ENCODE peak calls at places on chromosomes 1 and 21, in ten cellular contexts. B is CD8-positive, alpha-beta memory T cell; C is fibroblast of lung; G is neural progenitor cell; N is CD8-positive, alpha-beta T cell; Z is foreskin keratinocyte; Y is stomach; U is tibial nerve; L is WERI-Rb-1; D is suprapubic skin. J is an unnamed sample.
A peak's percentile ranks its signal among the peaks of the same experiment; 100 is the strongest.

GRCh38 chr1:241551759-241552638 is 19.8 kb downstream of the KMO start:
- DNase-seq in B (no peak), C (no peak), G (no peak), N (peak; percentile 29), Z (no peak), Y (no peak), U (peak; percentile 43), L (no peak), D (no peak), J (no peak)

GRCh38 chr1:183635112-183635605 is 424 bp downstream of the ARPC5 start:
- DNase-seq in B (peak; percentile 17), C (no peak), G (no peak), N (peak; percentile 19), Z (no peak), Y (peak; percentile 49), U (no peak), L (no peak), D (peak; percentile 81), J (peak; percentile 77)

GRCh38 chr1:15740833-15741182 is 1.5 kb upstream of the TMEM82 start:
- DNase-seq in B (no peak), C (no peak), G (peak; percentile 49), N (no peak), Z (no peak), Y (no peak), U (no peak), L (no peak), D (no peak), J (no peak)

GRCh38 chr21:39137248-39138186 is 45.7 kb downstream of the PSMG1 start:
- DNase-seq in B (no peak), C (peak; percentile 24), G (peak; percentile 33), N (no peak), Z (no peak), Y (no peak), U (no peak), L (no peak), D (no peak), J (no peak)

GRCh38 chr21:15400905-15401304 is 328.9 kb upstream of the USP25 start:
- DNase-seq in B (no peak), C (no peak), G (no peak), N (no peak), Z (no peak), Y (no peak), U (no peak), L (no peak), D (no peak), J (no peak)

GRCh38 chr1:24126023-24126671 is 14.2 kb upstream of the MYOM3 start:
- DNase-seq in B (no peak), C (no peak), G (no peak), N (no peak), Z (no peak), Y (no peak), U (no peak), L (no peak), D (no peak), J (no peak)

GRCh38 chr1:110756506-110756905 is 81.8 kb upstream of the KCNA3 start:
- DNase-seq in B (no peak), C (peak; percentile 10), G (no peak), N (no peak), Z (no peak), Y (no peak), U (no peak), L (peak; percentile 38), D (no peak), J (no peak)

GRCh38 chr21:26007911-26008579 is 162.5 kb downstream of the APP start:
- DNase-seq in B (no peak), C (peak; percentile 74), G (no peak), N (no peak), Z (no peak), Y (no peak), U (no peak), L (no peak), D (no peak), J (no peak)

GRCh38 chr1:213984387-213985180 is 3.2 kb upstream of the PROX1 start:
- DNase-seq in B (no peak), C (no peak), G (peak; percentile 80), N (no peak), Z (no peak), Y (no peak), U (no peak), L (no peak), D (no peak), J (no peak)

GRCh38 chr1:210085359-210085758 is 147.2 kb upstream of the SERTAD4 start:
- DNase-seq in B (no peak), C (no peak), G (no peak), N (no peak), Z (no peak), Y (no peak), U (no peak), L (no peak), D (no peak), J (no peak)

GRCh38 chr1:6727535-6727934 is 25.9 kb upstream of the DNAJC11 start:
- DNase-seq in B (peak; percentile 31), C (peak; percentile 64), G (peak; percentile 82), N (peak; percentile 57), Z (no peak), Y (peak; percentile 53), U (peak; percentile 48), L (peak; percentile 61), D (no peak), J (peak; percentile 74)

GRCh38 chr1:170599033-170599432 is 64.9 kb upstream of the PRRX1 start:
- DNase-seq in B (no peak), C (no peak), G (no peak), N (no peak), Z (no peak), Y (no peak), U (no peak), L (no peak), D (no peak), J (no peak)

GRCh38 chr1:6157528-6158174 is 22.5 kb downstream of the CHD5 start:
- DNase-seq in B (no peak), C (no peak), G (no peak), N (no peak), Z (peak; percentile 88), Y (no peak), U (no peak), L (no peak), D (no peak), J (no peak)

GRCh38 chr1:167095368-167095767 is 1.5 kb downstream of the STYXL2 start:
- DNase-seq in B (no peak), C (peak; percentile 34), G (no peak), N (no peak), Z (peak; percentile 76), Y (no peak), U (no peak), L (no peak), D (no peak), J (no peak)

GRCh38 chr1:173509797-173510196 is 32.7 kb downstream of the PRDX6 start:
- DNase-seq in B (no peak), C (no peak), G (no peak), N (no peak), Z (no peak), Y (no peak), U (no peak), L (no peak), D (no peak), J (no peak)

GRCh38 chr1:77014396-77014795 is 147.1 kb downstream of the ST6GALNAC5 start:
- DNase-seq in B (no peak), C (no peak), G (no peak), N (no peak), Z (no peak), Y (no peak), U (no peak), L (peak; percentile 77), D (no peak), J (no peak)

GRCh38 chr1:84855168-84855567 is 37.8 kb downstream of the LPAR3 start:
- DNase-seq in B (no peak), C (peak; percentile 66), G (no peak), N (no peak), Z (no peak), Y (no peak), U (no peak), L (no peak), D (no peak), J (no peak)
- H3K27ac ChIP-seq in B (no peak overlapping the region), C (peak overlapping the region; percentile 19), G (no peak overlapping the region), N (no peak overlapping the region), Z (peak overlapping the region; percentile 22), Y (no peak overlapping the region), U (no peak overlapping the region), L (no peak overlapping the region), D (no peak overlapping the region), J (no peak overlapping the region)

GRCh38 chr1:114369930-114370329 is 141.1 kb downstream of the TRIM33 start:
- DNase-seq in B (no peak), C (peak; percentile 24), G (no peak), N (no peak), Z (no peak), Y (no peak), U (no peak), L (no peak), D (no peak), J (no peak)
- H3K27ac ChIP-seq in B (no peak overlapping the region), C (no peak overlapping the region), G (no peak overlapping the region), N (no peak overlapping the region), Z (no peak overlapping the region), Y (no peak overlapping the region), U (peak overlapping the region; percentile 84), L (no peak overlapping the region), D (no peak overlapping the region), J (peak overlapping the region; percentile 83)

DNA sequence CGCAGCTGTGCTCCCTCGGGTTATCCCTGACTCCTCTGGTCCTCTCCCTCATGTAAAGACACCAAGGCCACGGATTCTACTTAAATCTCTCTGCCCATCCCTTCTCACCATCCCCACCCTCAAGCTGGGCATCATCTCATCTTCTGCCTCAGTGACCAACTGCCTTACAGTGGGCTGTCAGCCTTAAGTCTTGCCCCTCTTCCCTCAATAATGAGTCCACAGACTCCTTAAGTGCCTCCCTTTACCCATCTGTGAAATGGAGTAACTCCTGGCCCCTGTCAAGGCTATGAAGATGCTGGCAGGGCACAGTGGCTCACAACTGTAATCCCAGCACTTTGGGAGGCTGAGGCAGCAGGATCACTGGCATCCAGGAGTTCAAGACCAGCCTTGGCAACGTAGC is 12.1 kb downstream of the SH3BGRL3 start:
- DNase-seq in B (no peak), C (no peak), G (no peak), N (no peak), Z (no peak), Y (no peak), U (no peak), L (no peak), D (no peak), J (no peak)
- H3K27ac ChIP-seq in B (peak overlapping the region; percentile 29), C (no peak overlapping the region), G (no peak overlapping the region), N (peak overlapping the region; percentile 83), Z (no peak overlapping the region), Y (no peak overlapping the region), U (no peak overlapping the region), L (no peak overlapping the region), D (no peak overlapping the region), J (no peak overlapping the region)

DNA sequence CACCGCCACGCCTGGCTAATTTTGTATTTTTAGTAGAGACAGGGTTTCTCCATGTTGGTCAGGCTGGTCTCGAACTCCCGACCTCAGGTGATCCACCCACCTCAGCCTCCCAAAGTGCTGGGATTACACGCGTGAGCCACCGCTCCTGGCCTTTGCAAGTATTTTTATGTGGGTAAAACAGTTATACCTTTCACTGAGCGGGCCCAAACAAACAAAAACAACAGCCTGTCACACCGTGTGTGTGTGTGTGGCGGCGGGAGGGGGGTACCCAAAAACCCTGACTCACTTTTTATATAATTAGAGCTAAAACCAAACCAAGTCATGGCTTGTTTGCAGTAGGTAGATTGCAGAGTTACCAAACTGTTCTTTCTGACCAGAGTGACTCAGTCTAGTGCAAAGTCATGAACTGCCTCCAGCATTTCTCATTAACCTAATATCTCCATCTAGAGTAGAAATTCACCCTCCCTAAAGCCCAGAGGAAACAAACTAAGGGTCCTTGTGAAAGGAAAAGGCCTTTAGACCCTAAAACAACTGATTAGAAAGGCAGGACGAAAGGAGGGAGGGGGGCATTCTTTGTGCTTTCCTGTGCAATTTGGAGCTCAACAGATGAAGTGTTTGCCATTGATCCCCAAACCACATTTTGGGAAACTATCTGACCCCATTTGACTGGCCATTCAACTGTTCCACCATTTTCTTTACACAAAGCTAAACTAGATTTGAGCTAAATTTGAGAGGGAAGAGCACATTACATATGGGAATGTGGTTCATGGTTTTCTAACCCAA is 181.0 kb downstream of the DHRS3 start:
- DNase-seq in B (no peak), C (peak; percentile 60), G (no peak), N (no peak), Z (peak; percentile 89), Y (no peak), U (no peak), L (no peak), D (no peak), J (no peak)
- H3K27ac ChIP-seq in B (peak overlapping the region; percentile 3), C (no peak overlapping the region), G (no peak overlapping the region), N (no peak overlapping the region), Z (peak overlapping the region; percentile 15), Y (peak overlapping the region; percentile 26), U (peak overlapping the region; percentile 81), L (no peak overlapping the region), D (no peak overlapping the region), J (peak overlapping the region; percentile 40)

J was measured in tibial artery.